ENCODE peak calls at places on chromosomes 11 and 22, in seven cellular contexts. E, I, A, X, T, D and S are unnamed samples.

GRCh38 chr22:26436903-26437515 is 7.9 kb downstream of the ASPHD2 start:
- DNase-seq in E (no peak), I (no peak), A (no peak), X (no peak), T (no peak), D (no peak), S (no peak)

GRCh38 chr11:75802022-75802912 is 12.7 kb upstream of the UVRAG start:
- DNase-seq in E (no peak), I (no peak), A (no peak), X (no peak), T (no peak), D (no peak), S (no peak)

GRCh38 chr11:109697140-109697843 is 275.3 kb downstream of the C11orf87 start:
- DNase-seq in E (no peak), I (peak; percentile 51), A (no peak), X (peak; percentile 2), T (no peak), D (peak; percentile 69), S (peak; percentile 12)

GRCh38 chr22:28002181-28002700 is 83.2 kb upstream of the PITPNB start:
- DNase-seq in E (no peak), I (no peak), A (no peak), X (no peak), T (no peak), D (no peak), S (no peak)

GRCh38 chr22:28029201-28029948 is 110.3 kb upstream of the PITPNB start:
- DNase-seq in E (no peak), I (no peak), A (peak; percentile 80), X (no peak), T (no peak), D (peak; percentile 85), S (no peak)

GRCh38 chr22:38719196-38719595 is 13.5 kb downstream of the GTPBP1 start:
- DNase-seq in E (no peak), I (no peak), A (no peak), X (no peak), T (no peak), D (no peak), S (no peak)

GRCh38 chr22:39214383-39215069 is 30.3 kb downstream of the PDGFB start:
- DNase-seq in E (no peak), I (no peak), A (peak; percentile 41), X (no peak), T (no peak), D (no peak), S (no peak)

GRCh38 chr11:129426776-129427175 is 51.1 kb downstream of the BARX2 start:
- DNase-seq in E (no peak), I (no peak), A (no peak), X (no peak), T (no peak), D (no peak), S (no peak)

GRCh38 chr11:117410861-117411725 is 83.4 kb downstream of the CEP164 start:
- DNase-seq in E (no peak), I (no peak), A (no peak), X (no peak), T (peak; percentile 83), D (no peak), S (no peak)

GRCh38 chr22:32847067-32847491 is 45.6 kb downstream of the TIMP3 start:
- DNase-seq in E (no peak), I (no peak), A (no peak), X (no peak), T (peak; percentile 4), D (no peak), S (no peak)

GRCh38 chr22:49582171-49582570 is 245.5 kb downstream of the BRD1 start:
- DNase-seq in E (no peak), I (no peak), A (no peak), X (peak; percentile 36), T (no peak), D (no peak), S (no peak)